ENCODE peak calls at places on chromosomes 6 and 20, in nine cellular contexts. X is GM23248; P is astrocyte; U is stimulated activated naive CD8-positive, alpha-beta T cell treated with anti-CD3 and anti-CD28 coated beads, Interleukin-15, Interleukin-2, amounts not matched to agents 100 U/mL and 50 U/mL, for 24 hours; A is activated T-cell treated with anti-CD3 and anti-CD28 coated beads, Interleukin-2, amount 50 U/mL, for 24 hours; N is mammary epithelial cell; H is C1 segment of cervical spinal cord; D is ELR; L is HFF-Myc. K is an unnamed sample.

GRCh38 chr20:58618694-58619540 is 32.2 kb upstream of the STX16 start:
- DNase-seq in H (no peak), A (no peak), P (peak), L (no peak), N (peak), D (no peak), X (peak), U (no peak), K (no peak)

GRCh38 chr6:144343736-144344428 is 58.7 kb downstream of the UTRN start:
- DNase-seq in A (peak), H (no peak), U (no peak), L (no peak), N (peak), X (no peak), P (no peak), D (no peak), K (peak)

GRCh38 chr6:5305968-5306626 is 44.8 kb downstream of the FARS2 start:
- DNase-seq in N (no peak), L (no peak), U (no peak), X (no peak), D (peak), A (no peak), P (no peak), H (no peak), K (no peak)

GRCh38 chr6:15484115-15484514 is 178.7 kb downstream of the DTNBP1 start:
- DNase-seq in P (no peak), U (no peak), L (no peak), D (no peak), A (no peak), N (no peak), X (no peak), H (no peak), K (no peak)

GRCh38 chr6:12769556-12770255 is 53.1 kb downstream of the PHACTR1 start:
- DNase-seq in P (peak), U (no peak), D (peak), N (no peak), H (no peak), X (peak), A (no peak), L (no peak), K (no peak)

GRCh38 chr20:36895036-36895435 is 19.1 kb downstream of the TLDC2 start:
- DNase-seq in U (no peak), P (no peak), X (no peak), A (no peak), N (no peak), D (no peak), L (no peak), H (no peak), K (no peak)

GRCh38 chr20:23167436-23167835 is 81.3 kb upstream of the CD93 start:
- DNase-seq in D (peak), N (no peak), U (no peak), H (no peak), X (peak), P (peak), L (no peak), A (no peak), K (no peak)

GRCh38 chr6:37818536-37819176 is 871 bp upstream of the ZFAND3 start:
- DNase-seq in H (peak), D (peak), L (peak), P (peak), A (peak), X (peak), U (peak), N (peak), K (peak)

GRCh38 chr6:42201382-42201781 is 6.6 kb upstream of the GUCA1B start:
- DNase-seq in A (no peak), D (no peak), P (no peak), H (no peak), L (no peak), X (no peak), U (no peak), N (no peak), K (no peak)

GRCh38 chr6:2498224-2498623 is 252.5 kb downstream of the MYLK4 start:
- DNase-seq in H (no peak), N (peak), P (peak), U (no peak), D (peak), A (no peak), L (no peak), X (peak), K (peak)

GRCh38 chr6:43927525-43928210 is 157.7 kb downstream of the VEGFA start:
- DNase-seq in P (no peak), N (peak), L (no peak), X (no peak), A (no peak), D (no peak), H (no peak), U (no peak), K (no peak)

GRCh38 chr20:63653974-63654680 is 903 bp upstream of the STMN3 start:
- DNase-seq in U (no peak), N (no peak), X (no peak), H (no peak), P (no peak), A (no peak), L (no peak), D (no peak), K (no peak)

K was measured in pulmonary artery endothelial cell.